ENCODE peak calls at places on chromosomes 2 and 18, in four cellular contexts. Q is aorta, N is WERI-Rb-1, T is cardiac muscle cell. B is an unnamed sample.

GRCh38 chr2:37671816-37672103 is 318 bp upstream of the CDC42EP3 start:
- DNase-seq in Q (peak; percentile 55), N (no peak), T (no peak), B (no peak)

GRCh38 chr2:240839152-240840143 is 19.4 kb upstream of the KIF1A start:
- DNase-seq in Q (no peak), N (no peak), T (no peak), B (no peak)

GRCh38 chr18:33184918-33185317 is 255.6 kb downstream of the CCDC178 start:
- DNase-seq in Q (no peak), N (no peak), T (no peak), B (no peak)

GRCh38 chr2:16890081-16890480 is 224.4 kb upstream of the CYRIA start:
- DNase-seq in Q (no peak), N (peak; percentile 92), T (no peak), B (no peak)

GRCh38 chr2:65281626-65282351 is 54.2 kb downstream of the ACTR2 start:
- DNase-seq in Q (no peak), N (no peak), T (no peak), B (peak; percentile 62)

GRCh38 chr2:108869542-108869941 is 83.0 kb downstream of the CCDC138 start:
- DNase-seq in Q (no peak), N (no peak), T (no peak), B (no peak)

GRCh38 chr18:23822590-23823385 is 133.5 kb downstream of the LAMA3 start:
- DNase-seq in Q (no peak), N (no peak), T (no peak), B (no peak)

GRCh38 chr2:98504386-98505109 is 59.9 kb downstream of the INPP4A start:
- DNase-seq in Q (no peak), N (no peak), T (peak; percentile 28), B (no peak)

GRCh38 chr2:213691351-213691750 is 407.1 kb downstream of the SPAG16 start:
- DNase-seq in Q (no peak), N (no peak), T (no peak), B (no peak)

GRCh38 chr2:21098294-21098693 is 25.5 kb upstream of the TDRD15 start:
- DNase-seq in Q (no peak), N (no peak), T (no peak), B (no peak)

GRCh38 chr2:229344151-229344551 is 73.1 kb upstream of the PID1 start:
- DNase-seq in Q (no peak), N (no peak), T (no peak), B (no peak)

GRCh38 chr2:10795508-10796046 is 17.0 kb downstream of the PDIA6 start:
- DNase-seq in Q (no peak), N (no peak), T (no peak), B (no peak)

GRCh38 chr18:251572-251971 is 16.3 kb downstream of the THOC1 start:
- DNase-seq in Q (no peak), N (peak; percentile 13), T (no peak), B (no peak)

GRCh38 chr2:72985136-72985535 is 67.8 kb downstream of the EMX1 start:
- DNase-seq in Q (peak; percentile 35), N (no peak), T (no peak), B (no peak)

GRCh38 chr18:56391933-56392590 is 246.3 kb downstream of the TXNL1 start:
- DNase-seq in Q (no peak), N (no peak), T (no peak), B (no peak)

GRCh38 chr2:200156140-200156858 is 150.2 kb upstream of the SPATS2L start:
- DNase-seq in Q (no peak), N (no peak), T (no peak), B (peak; percentile 56)

GRCh38 chr2:143284087-143284675 is 155.0 kb downstream of the ARHGAP15 start:
- DNase-seq in Q (peak; percentile 35), N (peak; percentile 25), T (peak; percentile 72), B (no peak)

DNA sequence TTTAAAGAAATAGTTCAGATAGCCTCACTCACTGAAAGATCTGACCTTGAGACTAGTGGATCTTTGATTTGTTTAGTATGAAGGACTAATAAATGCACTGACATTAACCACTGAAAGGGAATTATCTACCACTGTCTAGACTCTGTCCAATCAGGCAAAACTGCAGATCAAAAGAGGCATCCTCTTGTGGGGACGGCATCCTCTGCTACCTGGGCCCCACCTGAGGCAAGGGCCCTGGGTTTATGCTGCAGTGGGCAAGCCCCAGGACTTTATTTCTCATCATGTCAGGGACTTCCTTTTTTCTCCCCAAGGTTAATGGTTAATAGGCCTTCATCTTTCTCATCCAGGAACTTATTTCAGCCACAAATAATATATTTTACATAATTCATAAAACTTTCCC is 32.2 kb downstream of the STAT1 start:
- DNase-seq in Q (no peak), N (no peak), T (no peak), B (no peak)
- H3K36me3 ChIP-seq in Q (peaks cover 19% of the 10 kb centered on the region), N (peaks cover 85% of the 10 kb centered on the region), T (peaks cover 27% of the 10 kb centered on the region), B (peaks cover 98% of the 10 kb centered on the region)

GRCh38 chr2:196242131-196242620 is 70.8 kb upstream of the STK17B start:
- DNase-seq in Q (no peak), N (no peak), T (no peak), B (no peak)
- H3K4me3 ChIP-seq in Q (no peak overlapping the region), N (no peak overlapping the region), T (no peak overlapping the region), B (no peak overlapping the region)

DNA sequence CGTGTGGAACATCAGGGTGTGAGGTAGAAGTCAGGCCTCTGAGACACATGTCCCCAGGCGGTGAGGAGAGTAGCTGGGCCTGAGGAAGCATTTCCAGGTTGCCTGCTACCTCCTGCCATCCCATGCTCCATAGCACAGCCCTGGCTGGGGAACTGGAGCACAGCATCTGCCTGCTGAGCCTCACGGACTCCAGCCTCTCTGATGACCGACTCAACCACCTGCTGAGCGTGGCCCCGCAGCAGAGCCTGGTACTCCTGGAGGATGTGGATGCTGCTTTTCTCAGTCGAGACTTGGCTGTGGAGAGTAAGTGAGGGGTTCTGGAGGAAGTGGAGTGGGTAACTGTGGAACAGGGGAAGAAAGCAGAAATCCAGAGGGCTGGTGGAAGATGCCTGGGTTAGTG is 2.9 kb downstream of the BCS1L start:
- DNase-seq in Q (no peak), N (no peak), T (no peak), B (no peak)
- H3K36me3 ChIP-seq in Q (peaks cover 26% of the 10 kb centered on the region), N (peaks cover 69% of the 10 kb centered on the region), T (peaks cover 29% of the 10 kb centered on the region), B (peaks cover 75% of the 10 kb centered on the region)

DNA sequence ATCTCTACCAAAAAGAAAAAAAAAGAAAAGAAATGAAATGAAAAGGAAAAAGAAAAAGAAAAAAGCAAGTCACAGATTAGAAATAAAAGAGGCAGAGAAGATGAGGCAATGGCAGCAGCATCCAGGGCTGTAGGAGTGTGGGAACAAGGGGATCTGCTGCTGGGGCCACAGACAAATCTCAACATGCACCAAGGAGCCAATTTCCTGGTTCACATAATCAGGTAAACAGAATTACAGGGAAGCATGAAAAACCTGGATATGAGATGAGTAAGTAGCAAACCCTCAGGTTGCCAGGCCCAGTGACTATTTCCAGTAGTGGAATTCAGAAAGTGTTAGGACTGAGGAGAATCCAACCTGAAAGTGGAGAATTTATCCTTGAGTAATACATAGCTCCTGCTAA is 77.4 kb upstream of the ARHGAP28 start:
- DNase-seq in Q (no peak), N (no peak), T (no peak), B (no peak)
- H3K4me3 ChIP-seq in Q (no peak overlapping the region), N (no peak overlapping the region), T (no peak overlapping the region), B (no peak overlapping the region)

DNA sequence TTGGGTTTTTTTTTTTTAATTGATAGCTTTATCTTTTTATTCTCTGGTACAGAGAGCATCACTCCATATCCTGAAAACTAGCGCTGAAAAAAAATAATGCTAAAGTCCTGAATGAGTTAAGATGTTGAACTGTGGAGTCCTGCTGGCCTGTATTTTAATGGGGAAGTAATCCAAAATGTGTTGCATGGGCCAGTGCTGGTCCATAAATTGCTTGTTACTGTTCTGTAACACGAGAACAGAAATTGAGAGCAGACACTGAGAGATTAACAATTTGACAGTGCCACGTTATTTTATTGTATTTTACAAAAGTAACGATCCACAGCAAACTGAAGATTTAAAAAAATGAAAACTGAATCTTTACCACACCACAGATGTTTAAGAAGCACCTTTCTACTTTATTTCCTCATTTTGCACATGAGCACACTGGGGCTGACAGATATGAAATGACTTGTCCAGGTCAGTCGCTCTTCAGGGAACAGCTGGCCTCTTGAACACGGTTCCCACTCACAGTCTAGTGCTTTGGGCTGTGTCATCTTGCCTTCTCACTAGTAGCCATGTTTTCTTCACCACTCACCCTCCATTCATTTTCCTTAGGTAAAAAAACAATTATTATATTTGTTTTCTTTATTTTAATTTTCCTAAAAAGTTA is 35.3 kb downstream of the ZCCHC2 start:
- DNase-seq in Q (no peak), N (no peak), T (no peak), B (no peak)
- H3K36me3 ChIP-seq in Q (peaks cover 12% of the 10 kb centered on the region), N (peaks cover 36% of the 10 kb centered on the region), T (peaks cover 41% of the 10 kb centered on the region), B (peaks cover 93% of the 10 kb centered on the region)

B was measured in psoas muscle.